ENCODE peak calls at places on chromosomes 4 and X, in six cellular contexts. N is germinal center, R is AG09319, O is DMS53, F is stomach, Y is Right ventricle myocardium superior. T is an unnamed sample.

GRCh38 chr4:123102897-123103489 is 180.6 kb upstream of the NUDT6 start:
- DNase-seq in R (peak), O (peak), Y (no peak), N (peak), F (no peak), T (peak)

GRCh38 chr4:128267745-128268144 is 19.9 kb downstream of the PGRMC2 start:
- DNase-seq in R (no peak), N (no peak), Y (no peak), F (no peak), O (no peak), T (no peak)

GRCh38 chr4:151730003-151730559 is 30.7 kb downstream of the GATB start:
- DNase-seq in O (no peak), Y (no peak), R (no peak), N (no peak), F (no peak), T (peak)

GRCh38 chr4:74258949-74259348 is 49.3 kb upstream of the EPGN start:
- DNase-seq in R (no peak), O (no peak), F (peak), Y (no peak), N (no peak), T (no peak)

GRCh38 chr4:7699040-7699439 is 240.6 kb downstream of the AFAP1 start:
- DNase-seq in F (no peak), R (peak), O (no peak), Y (no peak), N (no peak), T (no peak)

GRCh38 chr4:30537462-30537861 is 182.7 kb upstream of the PCDH7 start:
- DNase-seq in R (no peak), O (no peak), F (no peak), N (no peak), Y (no peak), T (no peak)

GRCh38 chr4:32858971-32859370 is 2138.8 kb downstream of the PCDH7 start:
- DNase-seq in N (no peak), F (no peak), Y (no peak), O (peak), R (peak), T (peak)

GRCh38 chr4:1540601-1541375 is 134.5 kb upstream of the NKX1-1 start:
- DNase-seq in R (no peak), Y (peak), O (peak), N (no peak), F (no peak), T (no peak)

GRCh38 chr4:152115794-152116193 is 355.0 kb upstream of the GATB start:
- DNase-seq in O (no peak), R (no peak), Y (no peak), N (no peak), F (no peak), T (no peak)

GRCh38 chr4:87896020-87896621 is 63.4 kb downstream of the MEPE start:
- DNase-seq in Y (no peak), F (no peak), N (peak), R (no peak), O (peak), T (no peak)

GRCh38 chr4:100742045-100742444 is 224.2 kb upstream of the EMCN start:
- DNase-seq in O (peak), R (no peak), N (no peak), Y (no peak), F (no peak), T (peak)

GRCh38 chr4:186900980-186901379 is 177.3 kb upstream of the FAT1 start:
- DNase-seq in R (no peak), Y (no peak), F (no peak), O (no peak), N (no peak), T (no peak)

GRCh38 chr4:16677545-16677944 is 220.9 kb downstream of the LDB2 start:
- DNase-seq in Y (no peak), F (no peak), R (peak), N (no peak), O (no peak), T (peak)

GRCh38 chr4:81607947-81608346 is 136.2 kb upstream of the RASGEF1B start:
- DNase-seq in N (no peak), O (no peak), F (no peak), R (no peak), Y (no peak), T (no peak)

GRCh38 chr4:24912252-24913098 is at the start of gene CCDC149:
- DNase-seq in R (peak), N (peak), F (peak), Y (peak), O (peak), T (peak)

GRCh38 chr4:77043507-77044131 is 32.2 kb downstream of the CCNI start:
- DNase-seq in O (no peak), F (no peak), N (no peak), R (no peak), Y (no peak), T (no peak)

GRCh38 chr4:149836546-149836945 is 20.9 kb upstream of the IQCM start:
- DNase-seq in R (peak), Y (no peak), F (no peak), N (no peak), O (no peak), T (no peak)

GRCh38 chr4:76750716-76751115 is 147.2 kb downstream of the SOWAHB start:
- DNase-seq in O (no peak), N (no peak), R (no peak), F (no peak), Y (no peak), T (no peak)

GRCh38 chr4:150229538-150229937 is 151.3 kb downstream of the DCLK2 start:
- DNase-seq in O (no peak), N (no peak), F (no peak), Y (no peak), R (no peak), T (no peak)

GRCh38 chrX:140766024-140766611 is 56.6 kb downstream of the LINC00632 start:
- DNase-seq in Y (peak), O (peak), N (peak), R (peak), F (peak), T (peak)

GRCh38 chrX:86263526-86263925 is 115.3 kb downstream of the DACH2 start:
- DNase-seq in F (no peak), R (no peak), O (no peak), Y (no peak), N (no peak), T (peak)

GRCh38 chr4:54607067-54607466 is 50.7 kb upstream of the KIT start:
- DNase-seq in F (no peak), R (no peak), Y (no peak), N (no peak), O (no peak), T (no peak)

GRCh38 chr4:121829511-121829910 is 5.8 kb upstream of the CCNA2 start:
- DNase-seq in R (no peak), Y (no peak), F (no peak), N (no peak), O (no peak), T (no peak)

GRCh38 chrX:69085151-69085550 is 80.1 kb downstream of the PJA1 start:
- DNase-seq in Y (no peak), R (no peak), O (no peak), N (no peak), F (no peak), T (no peak)

GRCh38 chr4:86564795-86565194 is 29.3 kb upstream of the PTPN13 start:
- DNase-seq in F (no peak), R (no peak), N (no peak), Y (no peak), O (no peak), T (peak)

GRCh38 chrX:100649550-100650356 is 5.8 kb downstream of the SRPX2 start:
- DNase-seq in O (peak), R (peak), Y (peak), F (no peak), N (no peak), T (peak)

GRCh38 chrX:54785901-54786300 is 12.2 kb downstream of the ITIH6 start:
- DNase-seq in O (peak), R (no peak), F (no peak), N (no peak), Y (no peak), T (peak)

GRCh38 chr4:89486673-89487072 is 179.1 kb upstream of the GPRIN3 start:
- DNase-seq in Y (no peak), F (no peak), O (no peak), R (no peak), N (no peak), T (no peak)

GRCh38 chr4:145538636-145539035 is 57.0 kb downstream of the SMAD1 start:
- DNase-seq in N (no peak), F (no peak), Y (no peak), O (no peak), R (no peak), T (peak)

GRCh38 chr4:40721730-40722171 is 28.0 kb upstream of the NSUN7 start:
- DNase-seq in N (no peak), O (peak), R (no peak), F (no peak), Y (no peak), T (no peak)

GRCh38 chrX:16739574-16739973 is 20.2 kb downstream of the SYAP1 start:
- DNase-seq in Y (no peak), N (no peak), F (no peak), R (no peak), O (no peak), T (no peak)

GRCh38 chrX:129523076-129524055 is at the start of gene SMARCA1:
- DNase-seq in N (peak), Y (peak), O (peak), F (peak), R (peak), T (peak)

GRCh38 chr4:149754526-149754925 is 61.1 kb downstream of the IQCM start:
- DNase-seq in N (no peak), R (no peak), Y (no peak), F (no peak), O (no peak), T (no peak)

GRCh38 chrX:37746268-37746931 is 33.5 kb upstream of the CYBB start:
- DNase-seq in F (no peak), R (no peak), Y (no peak), O (no peak), N (no peak), T (no peak)

GRCh38 chrX:126994011-126994410 is 174.5 kb downstream of the PRR32 start:
- DNase-seq in N (no peak), Y (peak), R (no peak), F (no peak), O (no peak), T (no peak)

GRCh38 chrX:41332408-41332987 is 1.5 kb upstream of the DDX3X start:
- DNase-seq in Y (peak), N (peak), R (no peak), F (peak), O (peak), T (peak)

GRCh38 chrX:130125090-130125489 is 14.8 kb upstream of the ELF4 start:
- DNase-seq in F (peak), R (peak), O (no peak), N (no peak), Y (peak), T (no peak)

GRCh38 chr4:48225368-48226141 is 44.1 kb downstream of the TEC start:
- DNase-seq in N (no peak), R (no peak), Y (no peak), F (no peak), O (no peak), T (no peak)

GRCh38 chrX:36573720-36574119 is 434.4 kb upstream of the FAM47C start:
- DNase-seq in F (no peak), N (no peak), R (no peak), Y (no peak), O (no peak), T (no peak)